ENCODE peak calls at places on chromosomes 4 and X, in five cellular contexts. K, U, Y, S and R are unnamed samples.

GRCh38 chrX:15594371-15594770 is 6.4 kb downstream of the ACE2 start:
- DNase-seq in K (no peak), U (no peak), Y (no peak), S (no peak), R (no peak)

GRCh38 chr4:15238720-15239119 is 189.1 kb upstream of the C1QTNF7 start:
- DNase-seq in K (peak; percentile 70), U (no peak), Y (peak; percentile 63), S (peak; percentile 58), R (peak; percentile 29)

GRCh38 chrX:63506320-63506719 is 155.2 kb upstream of the SPIN4 start:
- DNase-seq in K (peak; percentile 58), U (peak; percentile 15), Y (peak; percentile 56), S (peak; percentile 47), R (no peak)

GRCh38 chr4:112813790-112814189 is 176.8 kb downstream of the LARP7 start:
- DNase-seq in K (peak; percentile 69), U (no peak), Y (peak; percentile 34), S (peak; percentile 57), R (no peak)

GRCh38 chr4:5753366-5753765 is 42.4 kb downstream of the EVC start:
- DNase-seq in K (no peak), U (no peak), Y (no peak), S (no peak), R (no peak)

GRCh38 chrX:44705817-44706551 is 137.8 kb upstream of the DUSP21 start:
- DNase-seq in K (no peak), U (no peak), Y (no peak), S (peak; percentile 1), R (peak; percentile 17)

GRCh38 chr4:13963601-13964000 is 336.1 kb upstream of the BOD1L1 start:
- DNase-seq in K (peak; percentile 70), U (no peak), Y (peak; percentile 16), S (peak; percentile 38), R (no peak)

GRCh38 chr4:143424276-143424675 is 87.6 kb downstream of the GAB1 start:
- DNase-seq in K (no peak), U (no peak), Y (peak; percentile 82), S (no peak), R (no peak)

GRCh38 chr4:37891221-37892159 is 606 bp downstream of the TBC1D1 start:
- DNase-seq in K (peak; percentile 38), U (no peak), Y (peak; percentile 4), S (no peak), R (peak; percentile 16)

GRCh38 chrX:17170973-17171372 is 204.0 kb upstream of the NHS start:
- DNase-seq in K (peak; percentile 70), U (no peak), Y (no peak), S (no peak), R (no peak)

GRCh38 chr4:2353222-2354107 is 65.0 kb downstream of the ZFYVE28 start:
- DNase-seq in K (no peak), U (no peak), Y (no peak), S (no peak), R (no peak)

GRCh38 chrX:20477836-20478532 is 211.3 kb upstream of the RPS6KA3 start:
- DNase-seq in K (no peak), U (no peak), Y (no peak), S (no peak), R (no peak)

GRCh38 chr4:110634320-110635154 is 11.7 kb upstream of the PITX2 start:
- DNase-seq in K (no peak), U (no peak), Y (no peak), S (no peak), R (no peak)

GRCh38 chrX:19702856-19703255 is 184.5 kb downstream of the SH3KBP1 start:
- DNase-seq in K (no peak), U (no peak), Y (no peak), S (no peak), R (no peak)

GRCh38 chr4:142100941-142101340 is 464.6 kb downstream of the IL15 start:
- DNase-seq in K (no peak), U (no peak), Y (no peak), S (no peak), R (no peak)

GRCh38 chr4:17132226-17132625 is 233.8 kb upstream of the LDB2 start:
- DNase-seq in K (peak; percentile 52), U (no peak), Y (no peak), S (peak; percentile 31), R (no peak)

GRCh38 chr4:183960021-183960420 is 54.9 kb downstream of the STOX2 start:
- DNase-seq in K (peak; percentile 78), U (no peak), Y (peak; percentile 72), S (peak; percentile 12), R (peak; percentile 48)

GRCh38 chrX:12245650-12246645 is 107.7 kb downstream of the FRMPD4 start:
- DNase-seq in K (peak; percentile 30), U (no peak), Y (peak; percentile 57), S (peak; percentile 93), R (no peak)

GRCh38 chr4:183099537-183100297 is 660 bp downstream of the WWC2 start:
- DNase-seq in K (no peak), U (no peak), Y (no peak), S (no peak), R (peak; percentile 65)

GRCh38 chrX:124573458-124573857 is 227.1 kb downstream of the SH2D1A start:
- DNase-seq in K (no peak), U (no peak), Y (no peak), S (peak; percentile 59), R (no peak)

GRCh38 chr4:163548481-163549243 is 54.2 kb downstream of the TMA16 start:
- DNase-seq in K (peak; percentile 78), U (no peak), Y (peak; percentile 69), S (peak; percentile 58), R (peak; percentile 18)

GRCh38 chr4:159410076-159410777 is 307.3 kb downstream of the RAPGEF2 start:
- DNase-seq in K (no peak), U (no peak), Y (peak; percentile 63), S (peak; percentile 9), R (no peak)

GRCh38 chr4:184409911-184410692 is 64.2 kb downstream of the IRF2 start:
- DNase-seq in K (no peak), U (no peak), Y (no peak), S (no peak), R (no peak)

GRCh38 chrX:108558217-108558616 is 118.6 kb downstream of the COL4A5 start:
- DNase-seq in K (no peak), U (no peak), Y (no peak), S (no peak), R (no peak)

GRCh38 chr4:114401483-114401882 is 197.1 kb upstream of the UGT8 start:
- DNase-seq in K (no peak), U (no peak), Y (no peak), S (no peak), R (no peak)

DNA sequence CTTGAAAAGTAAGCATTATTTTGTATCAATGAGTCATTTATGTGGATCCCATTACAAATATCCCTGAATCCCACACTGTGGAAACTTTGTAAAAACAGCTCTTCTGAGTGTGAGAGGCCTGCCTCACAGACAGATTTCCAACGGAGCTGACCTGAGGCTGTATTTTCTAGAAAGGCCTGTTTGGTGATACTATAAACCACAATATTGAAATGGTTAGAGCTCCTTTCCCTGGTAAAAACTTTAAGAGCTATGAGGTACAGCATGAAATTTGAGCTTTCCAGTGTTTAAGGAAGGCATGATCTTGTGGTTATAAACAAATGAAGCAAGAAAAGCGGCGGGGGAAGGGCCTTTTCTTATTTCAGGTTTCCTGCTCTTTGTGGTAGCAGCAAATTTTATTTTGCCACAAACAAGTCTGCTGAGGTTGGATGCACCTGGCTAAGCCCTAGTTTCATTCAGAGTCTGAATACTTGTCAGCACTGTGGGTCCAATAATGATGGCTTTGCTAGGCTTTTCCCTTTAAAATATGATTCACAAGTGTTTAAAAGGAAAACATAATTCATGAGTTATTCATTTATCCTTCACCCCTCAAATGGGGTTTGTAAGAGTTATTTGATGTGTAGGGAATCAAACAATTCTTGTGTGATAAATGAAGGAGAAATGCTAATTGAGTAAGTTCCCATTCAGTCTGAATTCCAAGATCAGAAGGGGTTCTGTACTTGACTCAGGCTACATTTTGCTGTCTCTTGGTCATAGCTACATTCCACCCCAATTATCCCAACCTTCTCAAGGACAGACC is 87.0 kb upstream of the ETNPPL start:
- DNase-seq in K (peak; percentile 77), U (no peak), Y (peak; percentile 80), S (peak; percentile 73), R (no peak)
- TF ChIP-seq CTCF in K (no peak), U (no peak), Y (no peak), S (no peak), R (no peak)

DNA sequence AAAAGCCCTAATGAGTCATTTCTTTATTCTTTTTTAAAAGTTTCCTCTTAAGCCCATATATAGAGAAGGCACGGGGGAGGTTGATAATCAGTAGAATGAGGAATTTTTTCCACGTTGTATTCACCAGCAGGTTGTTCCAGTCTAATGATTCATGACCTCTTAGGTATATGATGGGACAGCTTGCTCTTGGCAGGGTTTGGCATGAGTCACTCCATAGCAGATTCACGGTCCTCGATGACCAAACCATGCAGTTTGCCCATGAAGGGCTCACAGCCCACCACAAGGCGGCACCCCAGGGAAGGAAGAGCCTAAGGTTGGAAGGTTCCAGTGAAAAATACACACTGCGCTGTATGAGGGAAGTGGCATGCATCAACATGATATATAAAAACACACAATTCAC is 623.8 kb upstream of the DIPK2B start:
- DNase-seq in K (peak; percentile 92), U (peak; percentile 89), Y (peak; percentile 96), S (peak; percentile 86), R (peak; percentile 89)
- TF ChIP-seq CTCF in K (peak; percentile 69), U (peak; percentile 72), Y (peak; percentile 81), S (peak; percentile 79), R (peak; percentile 48)

GRCh38 chr4:22237155-22237751 is 278.6 kb downstream of the ADGRA3 start:
- DNase-seq in K (peak; percentile 4), U (peak; percentile 29), Y (peak; percentile 13), S (no peak), R (peak; percentile 70)
- TF ChIP-seq CTCF in K (peak; percentile 22), U (peak; percentile 94), Y (peak; percentile 42), S (no peak), R (peak; percentile 75)

GRCh38 chr4:128388352-128388630 is 100.7 kb upstream of the PGRMC2 start:
- DNase-seq in K (no peak), U (no peak), Y (no peak), S (peak; percentile 29), R (no peak)

GRCh38 chr4:128385199-128385598 is 97.6 kb upstream of the PGRMC2 start:
- DNase-seq in K (no peak), U (no peak), Y (no peak), S (no peak), R (no peak)

GRCh38 chr4:128385683-128386304 is 98.2 kb upstream of the PGRMC2 start:
- DNase-seq in K (peak; percentile 87), U (no peak), Y (peak; percentile 80), S (peak; percentile 81), R (no peak)

GRCh38 chr4:128387600-128388351 is 100.2 kb upstream of the PGRMC2 start:
- DNase-seq in K (no peak), U (no peak), Y (peak; percentile 43), S (peak; percentile 53), R (no peak)

DNA sequence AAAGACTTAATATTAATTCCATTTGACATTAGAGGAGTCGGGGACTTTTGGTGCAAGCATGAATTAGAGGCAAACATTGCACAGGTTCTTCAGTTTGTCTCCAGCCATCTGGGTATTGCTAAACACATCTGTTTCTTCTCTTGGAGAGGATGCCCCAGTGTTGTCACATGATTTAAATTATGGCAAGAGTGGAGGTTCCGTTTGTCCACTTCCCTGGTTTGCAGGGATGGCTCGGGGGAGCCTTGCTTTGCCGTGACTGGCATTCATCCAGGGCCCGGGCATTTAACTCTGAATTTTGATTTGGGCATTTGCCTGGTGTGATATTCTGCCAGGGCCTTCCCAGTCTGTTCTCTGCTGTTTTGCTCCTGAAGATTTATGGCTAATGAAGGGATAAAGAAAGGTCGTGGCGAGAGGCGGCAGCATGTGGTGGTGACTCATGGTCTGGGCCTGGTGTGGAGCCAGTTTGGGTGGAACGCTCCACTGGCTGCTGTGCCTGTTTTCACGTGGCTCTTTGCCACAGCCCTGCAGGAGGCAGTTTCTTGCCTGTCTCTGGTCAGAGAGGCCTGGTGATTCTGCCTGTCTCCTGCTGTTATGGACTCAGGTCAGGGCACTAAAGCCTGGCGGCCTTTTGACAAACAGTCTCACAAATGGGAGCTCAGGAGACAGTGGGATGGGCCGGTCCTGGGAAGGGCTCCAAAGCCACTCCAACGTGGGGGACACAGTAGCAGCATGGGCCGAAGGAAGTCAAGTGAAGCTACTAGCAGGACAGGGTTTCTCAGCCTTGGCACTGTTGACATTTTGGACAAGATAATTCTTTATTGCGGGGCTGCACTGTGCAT is 99.4 kb upstream of the PGRMC2 start:
- DNase-seq in K (peak; percentile 99), U (peak; percentile 67), Y (peak; percentile 97), S (peak; percentile 99), R (peak; percentile 59)
- TF ChIP-seq CTCF in K (no peak), U (no peak), Y (peak; percentile 18), S (peak; percentile 18), R (no peak)